ENCODE peak calls at places on chromosome 13, in six cellular contexts. One of them, this sample, is unnamed.
A peak's percentile ranks its signal among the peaks of the same experiment; 100 is the strongest.

GRCh38 chr13:60150538-60150937 is 13.2 kb downstream of the DIAPH3 start:
- DNase-seq in amniotic epithelial cell: no peak
- DNase-seq in T-helper 2 cell: no peak
- DNase-seq in SW480: no peak
- DNase-seq in BE2C: no peak
- DNase-seq in B cell: no peak
- DNase-seq in this sample: no peak

GRCh38 chr13:40484981-40485380 is 181.5 kb downstream of the FOXO1 start:
- DNase-seq in BE2C: no peak
- DNase-seq in SW480: peak; percentile 11
- DNase-seq in B cell: no peak
- DNase-seq in amniotic epithelial cell: no peak
- DNase-seq in T-helper 2 cell: no peak
- DNase-seq in this sample: no peak

GRCh38 chr13:98222081-98222554 is 45.0 kb upstream of the RNF113B start:
- DNase-seq in SW480: peak; percentile 13
- DNase-seq in BE2C: no peak
- DNase-seq in T-helper 2 cell: no peak
- DNase-seq in B cell: no peak
- DNase-seq in amniotic epithelial cell: peak; percentile 75
- DNase-seq in this sample: no peak

GRCh38 chr13:81184556-81185265 is 843.8 kb upstream of the SPRY2 start:
- DNase-seq in BE2C: no peak
- DNase-seq in SW480: no peak
- DNase-seq in T-helper 2 cell: no peak
- DNase-seq in amniotic epithelial cell: no peak
- DNase-seq in B cell: no peak
- DNase-seq in this sample: no peak

GRCh38 chr13:34695063-34695462 is 247.0 kb upstream of the NBEA start:
- DNase-seq in SW480: no peak
- DNase-seq in B cell: no peak
- DNase-seq in T-helper 2 cell: no peak
- DNase-seq in amniotic epithelial cell: no peak
- DNase-seq in BE2C: no peak
- DNase-seq in this sample: no peak

GRCh38 chr13:102902789-102903347 is 57.0 kb downstream of the ERCC5 start:
- DNase-seq in T-helper 2 cell: no peak
- DNase-seq in BE2C: peak; percentile 36
- DNase-seq in B cell: no peak
- DNase-seq in SW480: no peak
- DNase-seq in amniotic epithelial cell: no peak
- DNase-seq in this sample: peak; percentile 60

GRCh38 chr13:114148521-114148855 is 16.1 kb upstream of the RASA3 start:
- DNase-seq in T-helper 2 cell: peak; percentile 97
- DNase-seq in SW480: peak; percentile 47
- DNase-seq in BE2C: no peak
- DNase-seq in amniotic epithelial cell: no peak
- DNase-seq in B cell: peak; percentile 68
- DNase-seq in this sample: no peak

GRCh38 chr13:30429721-30430694 is 7.7 kb downstream of the UBE2L5 start:
- DNase-seq in amniotic epithelial cell: peak; percentile 93
- DNase-seq in T-helper 2 cell: no peak
- DNase-seq in B cell: no peak
- DNase-seq in SW480: peak; percentile 73
- DNase-seq in BE2C: no peak
- DNase-seq in this sample: no peak

GRCh38 chr13:36370108-36370429 is 23.9 kb upstream of the SPART start:
- DNase-seq in SW480: no peak
- DNase-seq in T-helper 2 cell: no peak
- DNase-seq in BE2C: no peak
- DNase-seq in B cell: no peak
- DNase-seq in amniotic epithelial cell: no peak
- DNase-seq in this sample: peak; percentile 80

GRCh38 chr13:99984134-99984462 is 2.5 kb downstream of the ZIC2 start:
- DNase-seq in SW480: no peak
- DNase-seq in T-helper 2 cell: no peak
- DNase-seq in BE2C: no peak
- DNase-seq in B cell: no peak
- DNase-seq in amniotic epithelial cell: no peak
- DNase-seq in this sample: no peak

GRCh38 chr13:20652946-20653345 is 50.6 kb upstream of the IL17D start:
- DNase-seq in SW480: no peak
- DNase-seq in B cell: no peak
- DNase-seq in BE2C: no peak
- DNase-seq in T-helper 2 cell: no peak
- DNase-seq in amniotic epithelial cell: no peak
- DNase-seq in this sample: no peak

This sample was measured in left ventricle myocardium superior.